ENCODE peak calls at places on chromosomes 5 and 9, in eight cellular contexts. T is upper lobe of left lung, Z is stomach, E is GM23338, W is esophagus muscularis mucosa, S is HepG2, J is suprapubic skin, D is HCT116. Q is an unnamed sample.

GRCh38 chr5:144144956-144145751 is 25.3 kb downstream of the YIPF5 start:
- DNase-seq in J (no peak), Z (no peak), S (no peak), W (no peak), E (no peak), D (no peak), T (no peak), Q (no peak)

GRCh38 chr9:12776775-12777055 is 1.9 kb downstream of the LURAP1L start:
- DNase-seq in E (no peak), D (no peak), W (no peak), J (no peak), Z (no peak), T (no peak), S (no peak), Q (no peak)

GRCh38 chr9:37908698-37909186 is 4.8 kb upstream of the SLC25A51 start:
- DNase-seq in S (peak), T (peak), D (no peak), Z (no peak), J (peak), W (peak), E (no peak), Q (peak)

GRCh38 chr9:76996700-76997099 is 22.8 kb upstream of the FOXB2 start:
- DNase-seq in T (no peak), W (no peak), J (no peak), S (peak), D (no peak), Z (no peak), E (peak), Q (no peak)

GRCh38 chr5:168472329-168472728 is 13.9 kb upstream of the RARS1 start:
- DNase-seq in J (no peak), Z (no peak), W (no peak), S (no peak), T (no peak), E (peak), D (no peak), Q (no peak)

GRCh38 chr5:72248352-72249032 is 71.5 kb downstream of the MRPS27 start:
- DNase-seq in T (peak), S (no peak), W (no peak), J (no peak), E (peak), D (peak), Z (no peak), Q (no peak)

GRCh38 chr9:21334969-21335632 is at the start of gene KLHL9:
- DNase-seq in S (peak), T (peak), J (peak), W (peak), E (peak), Z (peak), D (peak), Q (peak)

GRCh38 chr5:75558972-75559632 is 47.4 kb downstream of the POLK start:
- DNase-seq in W (no peak), E (no peak), D (no peak), T (no peak), S (no peak), J (no peak), Z (no peak), Q (no peak)

GRCh38 chr5:138623053-138623452 is 47.9 kb upstream of the HSPA9 start:
- DNase-seq in Z (no peak), E (no peak), S (no peak), T (peak), D (no peak), J (peak), W (no peak), Q (no peak)

GRCh38 chr5:156593546-156593945 is 256.5 kb upstream of the PPP1R2B start:
- DNase-seq in E (no peak), W (no peak), Z (no peak), S (no peak), J (no peak), D (no peak), T (no peak), Q (no peak)

GRCh38 chr9:97109194-97109811 is 70.4 kb upstream of the CTSV start:
- DNase-seq in J (no peak), W (no peak), T (peak), S (peak), E (peak), Z (peak), D (peak), Q (no peak)

GRCh38 chr9:24828687-24829086 is 283.0 kb upstream of the IZUMO3 start:
- DNase-seq in S (no peak), J (no peak), D (no peak), E (no peak), Z (no peak), T (no peak), W (no peak), Q (no peak)

GRCh38 chr5:4901890-4902289 is 238.2 kb upstream of the ADAMTS16 start:
- DNase-seq in S (no peak), D (no peak), J (no peak), T (no peak), W (no peak), Z (no peak), E (no peak), Q (no peak)

GRCh38 chr9:2208991-2209390 is 193.8 kb downstream of the SMARCA2 start:
- DNase-seq in Z (no peak), E (no peak), S (no peak), W (no peak), T (no peak), D (no peak), J (no peak), Q (no peak)

GRCh38 chr9:98520221-98520920 is 188.4 kb downstream of the GABBR2 start:
- DNase-seq in Z (no peak), E (no peak), T (no peak), S (no peak), D (no peak), J (no peak), W (peak), Q (no peak)

GRCh38 chr5:111627862-111628261 is 115.5 kb upstream of the STARD4 start:
- DNase-seq in J (no peak), E (no peak), Z (no peak), W (no peak), D (no peak), S (no peak), T (no peak), Q (no peak)

GRCh38 chr9:111825468-111826145 is 30.9 kb upstream of the SHOC1 start:
- DNase-seq in E (no peak), J (no peak), D (no peak), Z (no peak), T (no peak), W (no peak), S (no peak), Q (no peak)

GRCh38 chr5:2913306-2913705 is 161.8 kb upstream of the IRX2 start:
- DNase-seq in D (no peak), W (peak), J (peak), T (no peak), E (no peak), S (no peak), Z (no peak), Q (peak)

GRCh38 chr5:171633776-171634470 is 151.7 kb upstream of the SMIM23 start:
- DNase-seq in S (no peak), E (no peak), D (no peak), J (no peak), Z (no peak), W (no peak), T (peak), Q (no peak)

DNA sequence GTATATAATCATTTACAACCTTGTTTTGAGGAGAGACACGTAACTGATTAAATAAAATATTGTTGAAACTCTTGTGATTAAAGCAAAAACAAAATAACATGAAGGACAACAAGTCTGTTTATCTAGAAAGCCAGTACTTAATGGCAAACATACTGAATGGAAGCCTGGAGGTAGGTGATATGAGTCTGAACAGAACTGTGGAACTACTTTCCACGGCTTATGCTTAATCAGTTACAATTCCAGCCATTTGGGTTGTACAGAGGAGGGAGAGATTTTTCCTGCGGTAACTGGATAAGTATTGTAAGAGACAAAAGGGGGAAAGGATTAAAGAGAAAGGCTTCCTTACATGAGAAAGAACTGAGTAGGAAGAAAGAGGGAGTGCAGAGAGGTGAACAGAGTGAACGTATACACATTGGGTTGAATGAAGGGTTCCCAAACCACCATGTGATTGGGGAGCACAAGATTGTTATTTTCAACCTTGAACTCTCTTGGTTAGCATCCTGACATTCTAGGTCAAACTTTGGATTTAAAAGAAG is 4.4 kb downstream of the TMED7 start:
- DNase-seq in S (no peak), T (no peak), Z (no peak), E (no peak), J (no peak), D (no peak), W (no peak), Q (no peak)
- TF ChIP-seq CTCF in S (no peak), T (no peak), Z (no peak), E (no peak), J (no peak), D (no peak), W (no peak), Q (no peak)

GRCh38 chr9:113452206-113452605 is 11.3 kb upstream of the RGS3 start:
- DNase-seq in S (no peak), Z (no peak), J (no peak), E (no peak), T (no peak), W (peak), D (no peak), Q (no peak)

GRCh38 chr9:113456235-113456634 is 7.3 kb upstream of the RGS3 start:
- DNase-seq in S (peak), E (peak), J (no peak), T (no peak), W (peak), D (no peak), Z (no peak), Q (no peak)

DNA sequence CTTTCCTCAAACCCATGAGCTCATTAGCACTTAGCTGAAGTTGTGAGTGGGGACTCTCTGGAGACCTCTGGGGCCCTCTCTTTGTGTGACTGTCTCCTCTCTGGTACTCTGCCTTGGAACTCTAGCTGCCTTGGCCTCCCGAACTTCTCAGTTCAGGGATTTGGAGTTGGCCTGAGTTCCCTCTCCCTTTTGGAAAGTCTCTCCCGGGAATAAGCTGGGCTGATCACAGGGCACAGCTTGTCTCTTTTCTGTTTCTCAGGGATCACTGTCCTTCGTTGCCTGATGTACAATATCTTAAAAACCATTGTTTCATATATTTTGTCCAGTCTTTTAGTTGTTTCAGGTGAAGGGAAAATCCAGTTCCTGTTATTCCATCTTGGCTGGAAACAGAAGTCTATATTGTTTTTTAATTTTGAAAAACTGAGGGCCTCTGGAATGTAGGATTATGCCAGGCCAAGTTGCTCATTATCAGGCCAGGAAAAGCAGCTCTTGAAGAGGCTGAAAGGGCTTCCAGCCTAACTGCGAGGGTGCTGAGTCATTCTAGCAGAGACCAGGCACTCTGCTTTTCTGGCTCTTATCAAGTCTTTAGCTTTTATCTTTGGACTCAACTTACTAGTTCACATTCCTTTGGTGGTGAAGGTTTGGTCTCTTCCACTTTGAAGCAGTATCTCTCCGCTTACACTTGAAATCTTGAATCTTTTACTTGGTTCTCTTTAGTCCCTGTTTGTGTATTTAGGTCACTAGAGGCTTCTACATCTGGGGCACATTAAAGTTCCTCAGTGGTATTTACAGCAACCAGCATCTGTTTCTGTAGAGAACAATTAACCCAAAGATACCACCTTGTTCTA is 8.4 kb upstream of the RGS3 start:
- DNase-seq in Z (peak), T (peak), S (peak), W (peak), E (peak), J (no peak), D (peak), Q (no peak)
- TF ChIP-seq POLR2AphosphoS5 in Z (peak), T (no peak), S (no peak), W (no peak), E (no peak), J (no peak), D (no peak), Q (no peak)

DNA sequence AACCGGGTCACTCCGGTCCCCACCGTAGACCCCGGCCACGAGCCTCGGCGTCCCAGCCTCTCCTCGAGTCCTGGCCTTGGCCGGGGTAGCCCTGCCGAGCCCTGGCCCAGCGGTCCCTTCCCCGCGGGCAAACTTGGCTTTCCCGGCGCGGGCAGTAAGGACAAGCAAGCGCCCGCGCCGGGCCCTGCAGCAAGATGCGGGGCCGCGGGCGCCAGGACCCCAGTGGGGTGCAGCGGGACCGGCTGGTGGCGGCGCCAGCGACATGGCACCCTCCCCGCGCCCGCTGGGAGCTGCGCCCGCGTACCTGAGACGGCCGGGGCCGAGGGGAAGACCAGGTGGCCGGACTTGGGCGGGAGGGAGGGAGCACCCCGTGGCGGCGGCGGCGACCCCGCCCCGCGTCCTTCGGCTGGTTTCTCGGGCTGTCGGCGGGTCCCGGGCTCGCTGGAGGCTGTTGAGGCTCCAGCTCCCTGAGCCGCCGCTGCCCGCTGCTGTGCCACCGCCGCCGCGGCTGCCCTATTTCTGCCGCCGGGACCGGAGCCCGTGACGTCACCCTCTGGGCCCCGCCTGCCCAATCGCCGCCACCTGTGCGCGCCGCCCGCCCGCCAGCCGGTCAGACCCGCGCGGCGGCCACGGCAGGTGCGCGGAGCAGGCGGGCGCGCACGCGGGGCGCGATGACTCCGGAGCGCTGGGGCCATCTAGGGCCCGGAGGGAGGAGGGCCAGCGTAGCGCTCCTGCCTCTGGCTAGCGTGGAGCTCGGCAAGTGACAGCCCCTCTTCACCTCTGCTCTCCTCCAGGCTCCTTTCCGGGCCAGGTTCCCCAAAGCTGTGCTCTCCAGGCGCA is at the start of gene FSTL4:
- DNase-seq in S (no peak), E (peak), T (peak), D (no peak), Z (peak), W (peak), J (no peak), Q (peak)
- TF ChIP-seq CTCF in S (no peak), E (no peak), T (no peak), D (no peak), Z (no peak), W (no peak), J (no peak), Q (no peak)

DNA sequence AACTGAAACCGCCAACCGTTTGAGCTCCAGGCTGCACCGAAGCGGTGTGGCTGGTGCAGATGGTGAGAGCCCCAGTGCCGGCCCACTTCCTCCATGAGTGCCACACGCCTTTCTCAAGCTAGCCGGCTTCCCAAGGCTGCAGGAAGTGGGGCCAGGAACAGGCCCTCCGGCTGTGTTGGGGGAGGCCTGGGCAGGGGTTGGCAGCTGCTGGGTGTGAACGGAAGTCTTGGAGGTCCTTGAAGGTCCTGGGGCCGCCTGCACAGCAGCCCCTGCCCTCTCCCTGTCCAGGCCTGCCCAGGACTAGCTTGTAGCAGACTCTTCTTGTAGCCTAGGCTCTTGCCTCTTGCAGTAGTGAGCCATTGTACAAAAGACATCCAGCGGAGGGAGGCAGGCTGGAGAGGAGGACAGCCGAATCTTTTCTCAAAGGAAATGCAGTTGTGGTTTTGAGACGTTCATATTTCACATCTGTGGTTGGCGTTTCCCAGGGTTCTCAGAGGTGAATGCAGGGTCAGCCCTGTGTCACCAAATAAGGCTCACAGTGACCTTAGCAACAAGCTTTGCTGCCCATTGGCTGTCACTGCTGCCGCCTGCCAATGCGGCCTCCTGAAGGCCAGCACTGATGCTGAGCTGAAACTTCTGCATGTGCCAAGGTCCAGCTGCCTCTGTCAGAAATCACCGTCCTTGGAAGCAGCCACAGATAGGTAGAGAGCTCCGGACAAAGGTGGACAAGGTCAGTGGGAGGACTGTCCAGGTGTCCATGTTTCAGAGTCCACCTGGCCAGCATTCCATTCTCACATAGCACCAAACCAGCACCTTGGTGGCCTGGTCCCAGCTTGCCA is 23.9 kb downstream of the IRF1 start:
- DNase-seq in Z (peak), S (peak), E (no peak), D (no peak), J (no peak), W (no peak), T (peak), Q (peak)
- TF ChIP-seq POLR2AphosphoS5 in Z (no peak), S (no peak), E (no peak), D (no peak), J (no peak), W (no peak), T (peak), Q (peak)

Q was measured in spleen.